ENCODE peak calls at places on chromosomes 5 and 9, in six cellular contexts. Q is neural progenitor cell, S is pancreas, A is esophagus squamous epithelium, I is transverse colon, H is uterus. E is an unnamed sample. For H3K9me3, the result is how much of the 10 kb centered on the place peaks cover.

GRCh38 chr5:64930672-64931318 is 162.1 kb downstream of the CWC27 start:
- DNase-seq in Q (no peak), S (no peak), A (no peak), I (no peak), H (no peak), E (no peak)

GRCh38 chr9:83503881-83504280 is 34.3 kb downstream of the FRMD3 start:
- DNase-seq in Q (no peak), S (no peak), A (no peak), I (no peak), H (no peak), E (no peak)

GRCh38 chr5:33556330-33557328 is 115.9 kb downstream of the TARS1 start:
- DNase-seq in Q (no peak), S (peak), A (no peak), I (no peak), H (no peak), E (peak)

GRCh38 chr5:71778678-71779276 is 59.7 kb downstream of the CARTPT start:
- DNase-seq in Q (peak), S (peak), A (no peak), I (no peak), H (no peak), E (no peak)

GRCh38 chr9:114186091-114186792 is 30.9 kb downstream of the COL27A1 start:
- DNase-seq in Q (no peak), S (no peak), A (no peak), I (no peak), H (no peak), E (no peak)

GRCh38 chr9:71854811-71855210 is 56.2 kb downstream of the ABHD17B start:
- DNase-seq in Q (no peak), S (no peak), A (no peak), I (no peak), H (no peak), E (no peak)

GRCh38 chr5:157917909-157918809 is 59.2 kb upstream of the CLINT1 start:
- DNase-seq in Q (peak), S (peak), A (no peak), I (peak), H (peak), E (peak)

GRCh38 chr9:128718475-128718874 is 5.5 kb downstream of the ZDHHC12 start:
- DNase-seq in Q (no peak), S (no peak), A (no peak), I (no peak), H (no peak), E (no peak)

GRCh38 chr5:14908195-14908594 is 36.6 kb upstream of the ANKH start:
- DNase-seq in Q (no peak), S (no peak), A (no peak), I (no peak), H (no peak), E (no peak)

GRCh38 chr9:127662617-127663016 is 44.2 kb upstream of the CFAP157 start:
- DNase-seq in Q (no peak), S (no peak), A (no peak), I (no peak), H (no peak), E (no peak)

GRCh38 chr5:84403773-84404172 is 19.1 kb upstream of the EDIL3 start:
- DNase-seq in Q (no peak), S (no peak), A (no peak), I (no peak), H (no peak), E (no peak)

GRCh38 chr5:6482735-6483134 is 34.1 kb downstream of the UBE2QL1 start:
- DNase-seq in Q (no peak), S (no peak), A (no peak), I (no peak), H (no peak), E (no peak)

GRCh38 chr9:128892223-128892892 is 10.4 kb downstream of the LRRC8A start:
- DNase-seq in Q (no peak), S (peak), A (peak), I (peak), H (peak), E (peak)

GRCh38 chr5:30594331-30594730 is 599.2 kb upstream of the CDH6 start:
- DNase-seq in Q (no peak), S (no peak), A (no peak), I (no peak), H (no peak), E (no peak)

GRCh38 chr5:134141346-134142050 is 27.0 kb downstream of the TCF7 start:
- DNase-seq in Q (no peak), S (peak), A (no peak), I (no peak), H (no peak), E (no peak)

GRCh38 chr9:112341741-112342140 is 8.3 kb upstream of the PTBP3 start:
- DNase-seq in Q (no peak), S (no peak), A (no peak), I (no peak), H (no peak), E (no peak)

GRCh38 chr5:54234304-54234938 is 76.0 kb downstream of the ARL15 start:
- DNase-seq in Q (peak), S (no peak), A (no peak), I (no peak), H (no peak), E (no peak)

GRCh38 chr5:40224421-40224820 is 455.3 kb upstream of the PTGER4 start:
- DNase-seq in Q (no peak), S (no peak), A (no peak), I (no peak), H (no peak), E (no peak)

GRCh38 chr9:16898464-16898863 is 28.0 kb upstream of the BNC2 start:
- DNase-seq in Q (no peak), S (no peak), A (no peak), I (no peak), H (no peak), E (no peak)

GRCh38 chr5:159854916-159855315 is 61.4 kb upstream of the ADRA1B start:
- DNase-seq in Q (no peak), S (no peak), A (no peak), I (no peak), H (no peak), E (no peak)

GRCh38 chr9:76701441-76702031 is 62.7 kb upstream of the PCA3 start:
- DNase-seq in Q (peak), S (no peak), A (no peak), I (no peak), H (no peak), E (no peak)

GRCh38 chr5:157057459-157058370 is 1.2 kb downstream of the HAVCR1 start:
- DNase-seq in Q (no peak), S (no peak), A (no peak), I (no peak), H (no peak), E (no peak)

GRCh38 chr9:76456202-76456926 is 2.6 kb upstream of the GCNT1 start:
- DNase-seq in Q (peak), S (peak), A (no peak), I (peak), H (no peak), E (no peak)

GRCh38 chr9:107707419-107707837 is 217.9 kb upstream of the KLF4 start:
- DNase-seq in Q (no peak), S (no peak), A (no peak), I (no peak), H (peak), E (no peak)

GRCh38 chr5:103674739-103675138 is 112.2 kb upstream of the NUDT12 start:
- DNase-seq in Q (no peak), S (no peak), A (no peak), I (no peak), H (no peak), E (no peak)

GRCh38 chr9:36029765-36030528 is 6.8 kb upstream of the RECK start:
- DNase-seq in Q (no peak), S (no peak), A (no peak), I (no peak), H (no peak), E (no peak)

GRCh38 chr9:76298497-76299144 is 95.6 kb downstream of the RFK start:
- DNase-seq in Q (peak), S (no peak), A (no peak), I (no peak), H (no peak), E (no peak)

GRCh38 chr5:78591227-78591626 is 57.3 kb downstream of the LHFPL2 start:
- DNase-seq in Q (no peak), S (no peak), A (no peak), I (no peak), H (no peak), E (no peak)

GRCh38 chr5:11334404-11334803 is 569.8 kb downstream of the CTNND2 start:
- DNase-seq in Q (no peak), S (no peak), A (no peak), I (no peak), H (no peak), E (no peak)

GRCh38 chr5:10602031-10602806 is 38.3 kb downstream of the ANKRD33B start:
- DNase-seq in Q (no peak), S (no peak), A (no peak), I (no peak), H (no peak), E (no peak)

GRCh38 chr9:130714586-130715110 is 21.1 kb downstream of the EXOSC2 start:
- DNase-seq in Q (no peak), S (no peak), A (no peak), I (no peak), H (no peak), E (no peak)

DNA sequence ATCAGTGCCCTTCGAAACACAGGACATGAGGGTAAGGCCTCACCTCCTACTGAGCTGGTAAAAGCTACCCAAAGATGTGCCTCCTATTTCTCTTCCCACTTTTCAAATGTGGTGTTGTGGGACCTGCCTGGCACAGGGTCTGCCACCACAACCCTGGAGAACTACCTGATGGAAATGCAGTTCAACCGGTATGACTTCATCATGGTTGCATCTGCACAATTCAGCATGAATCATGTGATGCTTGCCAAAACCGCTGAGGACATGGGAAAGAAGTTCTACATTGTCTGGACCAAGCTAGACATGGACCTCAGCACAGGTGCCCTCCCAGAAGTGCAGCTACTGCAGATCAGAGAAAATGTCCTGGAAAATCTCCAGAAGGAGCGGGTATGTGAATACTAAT is 1.9 kb downstream of the IRGM start:
- DNase-seq in Q (no peak), S (no peak), A (no peak), I (no peak), H (no peak), E (no peak)
- TF ChIP-seq CTCF in Q (no peak), S (no peak), A (no peak), I (no peak), H (no peak), E (no peak)

GRCh38 chr9:133051281-133051900 is 10.4 kb upstream of the CEL start:
- DNase-seq in Q (no peak), S (peak), A (no peak), I (no peak), H (no peak), E (no peak)
- H3K9me3 ChIP-seq in Q (under half), S (under half), A (under half), I (under half), H (under half), E (under half)

DNA sequence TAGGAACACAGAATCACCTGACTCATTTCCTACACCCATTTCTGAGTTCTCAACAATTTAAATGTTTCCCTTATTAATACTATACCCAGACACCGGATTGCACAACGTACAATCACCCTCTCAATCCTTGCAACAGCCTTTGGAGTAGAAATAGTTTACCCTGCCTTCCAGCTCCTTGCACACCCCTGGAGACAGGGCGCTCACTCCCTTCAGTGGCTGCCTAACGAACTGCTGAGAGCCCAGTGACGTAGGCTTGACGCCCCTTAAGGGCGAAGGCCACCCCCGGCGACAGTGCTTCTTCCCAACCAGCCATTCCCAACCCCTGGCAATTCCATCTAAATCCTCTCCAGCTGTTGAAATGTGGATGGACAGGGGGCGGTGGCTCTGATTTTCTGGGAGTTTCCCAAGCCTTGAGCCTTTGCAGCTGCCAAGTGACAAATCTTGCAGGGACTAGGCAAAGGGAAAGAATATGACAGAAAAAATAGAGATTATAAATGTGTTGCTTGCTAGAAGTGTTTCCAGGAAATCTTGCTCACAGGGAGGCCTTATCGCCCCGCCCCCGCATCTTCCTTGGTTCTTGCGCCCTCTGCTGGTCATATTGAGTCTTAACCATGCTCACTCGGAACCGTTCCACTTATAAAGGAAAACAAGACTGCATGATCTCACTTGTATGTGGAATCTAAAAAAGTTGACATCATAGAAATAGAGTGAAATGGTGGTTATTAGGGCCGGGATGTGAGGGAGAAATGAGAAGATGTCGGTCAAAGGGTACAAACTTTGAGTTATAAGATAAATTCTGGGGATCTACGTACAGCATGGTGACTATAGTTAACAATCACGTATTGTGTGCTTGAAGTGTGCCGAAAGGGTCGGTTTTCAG is 7.6 kb upstream of the BARX1 start:
- DNase-seq in Q (peak), S (peak), A (peak), I (peak), H (peak), E (peak)
- H3K4me3 ChIP-seq in Q (no peak), S (no peak), A (no peak), I (no peak), H (no peak), E (no peak)

GRCh38 chr9:95344735-95345134 is 27.2 kb upstream of the FANCC start:
- DNase-seq in Q (no peak), S (no peak), A (no peak), I (no peak), H (no peak), E (no peak)

GRCh38 chr9:95338243-95338642 is 20.7 kb upstream of the FANCC start:
- DNase-seq in Q (no peak), S (no peak), A (no peak), I (no peak), H (no peak), E (no peak)

GRCh38 chr9:95343725-95344287 is 26.3 kb upstream of the FANCC start:
- DNase-seq in Q (no peak), S (no peak), A (no peak), I (no peak), H (no peak), E (no peak)

GRCh38 chr9:95342571-95342970 is 25.1 kb upstream of the FANCC start:
- DNase-seq in Q (no peak), S (no peak), A (no peak), I (no peak), H (no peak), E (no peak)

DNA sequence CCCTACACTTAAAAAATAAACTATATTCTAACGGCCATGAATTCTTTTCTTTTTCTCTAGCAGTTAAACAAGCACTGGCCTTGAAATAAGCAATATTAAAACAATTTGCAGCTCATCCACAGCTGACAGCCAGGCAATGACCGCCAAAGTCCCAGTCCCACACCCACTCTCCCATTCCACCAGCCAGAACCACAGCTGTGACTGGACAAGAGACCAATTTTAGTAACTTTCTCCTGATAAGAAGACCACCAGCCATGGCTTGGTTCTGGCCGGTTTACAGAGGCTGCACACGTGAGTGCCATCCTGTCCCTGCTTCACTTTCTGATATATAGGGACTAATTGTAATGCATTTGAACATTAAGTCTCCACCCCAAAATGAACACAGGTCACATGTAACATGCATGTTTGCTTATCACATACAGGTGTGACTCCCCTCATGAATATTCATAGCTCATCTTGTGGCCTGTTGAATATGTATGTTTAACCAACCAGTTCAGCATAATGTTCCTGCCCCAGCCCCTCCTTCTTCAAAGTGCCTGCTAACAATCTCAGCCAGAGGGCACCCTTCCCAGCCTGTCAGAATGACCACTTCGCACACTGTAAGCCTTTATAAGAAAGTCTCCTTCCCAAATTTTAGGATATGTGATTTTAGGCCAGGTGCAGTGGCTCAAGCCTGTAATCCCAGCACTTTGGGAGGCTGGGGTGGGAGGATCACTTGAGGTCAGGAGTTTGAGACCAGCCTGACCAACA is 23.9 kb upstream of the FANCC start:
- DNase-seq in Q (peak), S (no peak), A (no peak), I (no peak), H (no peak), E (no peak)
- TF ChIP-seq CTCF in Q (peak), S (no peak), A (no peak), I (peak), H (no peak), E (no peak)

GRCh38 chr9:88041447-88041846 is 67.1 kb upstream of the CDK20 start:
- DNase-seq in Q (peak), S (no peak), A (no peak), I (no peak), H (no peak), E (no peak)
- H3K9me3 ChIP-seq in Q (under half), S (under half), A (under half), I (under half), H (under half), E (under half)

GRCh38 chr5:73028991-73029540 is 73.2 kb downstream of the FCHO2 start:
- DNase-seq in Q (no peak), S (no peak), A (no peak), I (no peak), H (no peak), E (no peak)
- H3K4me3 ChIP-seq in Q (no peak), S (no peak), A (no peak), I (no peak), H (no peak), E (no peak)

GRCh38 chr5:94613583-94613982 is 4.8 kb downstream of the KIAA0825 start:
- DNase-seq in Q (peak), S (no peak), A (no peak), I (no peak), H (no peak), E (no peak)
- TF ChIP-seq CTCF in Q (peak), S (no peak), A (no peak), I (no peak), H (no peak), E (no peak)

GRCh38 chr5:162591724-162592123 is 524.2 kb downstream of the GABRG2 start:
- DNase-seq in Q (no peak), S (no peak), A (no peak), I (no peak), H (no peak), E (no peak)
- H3K9me3 ChIP-seq in Q (under half), S (under half), A (under half), I (under half), H (under half), E (under half)

GRCh38 chr9:125696106-125696647 is 10.8 kb downstream of the MAPKAP1 start:
- DNase-seq in Q (no peak), S (no peak), A (no peak), I (no peak), H (no peak), E (no peak)

GRCh38 chr9:125690679-125691078 is 16.3 kb downstream of the MAPKAP1 start:
- DNase-seq in Q (no peak), S (no peak), A (no peak), I (no peak), H (no peak), E (no peak)

GRCh38 chr9:125699870-125700269 is 7.1 kb downstream of the MAPKAP1 start:
- DNase-seq in Q (no peak), S (no peak), A (no peak), I (no peak), H (no peak), E (no peak)

DNA sequence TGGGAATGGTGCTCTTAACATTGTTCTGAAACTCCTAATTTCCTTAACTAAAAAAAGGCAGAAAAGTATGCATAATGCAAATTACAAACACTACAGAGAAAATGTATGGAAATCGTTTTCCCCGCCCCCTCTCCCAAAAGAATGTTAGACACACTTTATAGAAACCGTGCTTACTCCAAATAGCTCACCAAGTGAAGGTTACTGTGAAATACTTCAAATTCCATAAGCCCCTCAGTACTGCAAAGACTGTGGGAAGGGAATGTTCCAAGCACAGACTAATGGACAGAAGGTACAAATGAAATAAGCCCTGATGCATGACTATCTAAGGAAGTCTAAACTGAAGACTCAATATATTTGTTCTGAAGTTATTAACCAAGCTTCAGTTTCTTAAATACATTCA is 12.5 kb downstream of the MAPKAP1 start:
- DNase-seq in Q (peak), S (no peak), A (no peak), I (no peak), H (no peak), E (no peak)
- H3K4me3 ChIP-seq in Q (no peak), S (no peak), A (no peak), I (no peak), H (no peak), E (no peak)

GRCh38 chr5:152349683-152350526 is 55.2 kb downstream of the NMUR2 start:
- DNase-seq in Q (peak), S (peak), A (no peak), I (peak), H (no peak), E (peak)
- TF ChIP-seq CTCF in Q (peak), S (peak), A (peak), I (peak), H (no peak), E (peak)